ENCODE peak calls at places on chromosomes 4 and X, in eight cellular contexts. Q is neuronal stem cell, W is SK-N-SH, Z is HCT116, L is mesenchymal stem cell, U is A549, C is mammary epithelial cell, G is PC-3. A is an unnamed sample.

GRCh38 chrX:67780694-67781109 is 236.9 kb downstream of the AR start:
- DNase-seq in L (peak), G (peak), Q (no peak), Z (no peak), C (peak), W (no peak), U (no peak), A (peak)

GRCh38 chrX:130032552-130032951 is 50.1 kb downstream of the BCORL1 start:
- DNase-seq in C (no peak), L (no peak), Q (no peak), G (no peak), W (no peak), Z (no peak), U (no peak), A (no peak)

GRCh38 chr4:174222266-174222872 is 61.1 kb downstream of the FBXO8 start:
- DNase-seq in Z (peak), C (peak), W (no peak), G (peak), L (peak), U (no peak), Q (peak), A (peak)

GRCh38 chr4:8538703-8539567 is 41.3 kb upstream of the GPR78 start:
- DNase-seq in G (peak), L (peak), W (no peak), C (peak), Z (peak), Q (no peak), U (peak), A (peak)

GRCh38 chrX:109747681-109748080 is 14.6 kb upstream of the ACSL4 start:
- DNase-seq in L (no peak), W (no peak), U (no peak), Q (no peak), Z (no peak), G (no peak), C (no peak), A (no peak)

GRCh38 chr4:142202404-142203332 is 566.3 kb downstream of the IL15 start:
- DNase-seq in U (no peak), Z (no peak), L (no peak), G (no peak), C (no peak), Q (no peak), W (no peak), A (no peak)

GRCh38 chrX:122625821-122626220 is 558.3 kb upstream of the GRIA3 start:
- DNase-seq in L (peak), G (peak), W (no peak), Q (no peak), Z (no peak), U (no peak), C (peak), A (peak)

GRCh38 chr4:105345358-105345757 is 128.5 kb downstream of the PPA2 start:
- DNase-seq in U (no peak), Q (no peak), G (no peak), Z (no peak), L (no peak), C (no peak), W (no peak), A (no peak)

GRCh38 chr4:78517050-78517652 is 34.4 kb upstream of the ANXA3 start:
- DNase-seq in U (peak), L (peak), Q (peak), C (peak), G (peak), W (peak), Z (no peak), A (peak)

GRCh38 chrX:69067841-69068240 is 97.4 kb downstream of the PJA1 start:
- DNase-seq in Q (no peak), L (no peak), W (no peak), Z (no peak), G (no peak), U (no peak), C (no peak), A (no peak)

GRCh38 chr4:169121920-169122319 is 111.9 kb upstream of the CBR4 start:
- DNase-seq in G (peak), C (peak), W (no peak), L (no peak), Q (no peak), U (no peak), Z (no peak), A (no peak)

GRCh38 chrX:10486373-10486772 is 134.0 kb downstream of the MID1 start:
- DNase-seq in W (no peak), C (peak), G (peak), L (peak), U (no peak), Q (no peak), Z (no peak), A (peak)

GRCh38 chrX:130770615-130771014 is 132.4 kb downstream of the ENOX2 start:
- DNase-seq in G (peak), W (no peak), L (peak), Z (peak), C (peak), U (no peak), Q (no peak), A (peak)

GRCh38 chr4:147940144-147940543 is 208.3 kb downstream of the ARHGAP10 start:
- DNase-seq in Z (no peak), Q (no peak), L (no peak), C (no peak), U (no peak), W (peak), G (no peak), A (peak)

GRCh38 chr4:67091668-67092067 is 453.6 kb downstream of the CENPC start:
- DNase-seq in C (no peak), G (no peak), L (no peak), Q (no peak), Z (no peak), W (no peak), U (no peak), A (no peak)

GRCh38 chr4:77852892-77853495 is 9.6 kb upstream of the MRPL1 start:
- DNase-seq in L (no peak), C (no peak), G (no peak), W (no peak), Q (no peak), Z (no peak), U (no peak), A (no peak)

GRCh38 chr4:183330841-183331240 is 8.6 kb upstream of the CLDN24 start:
- DNase-seq in Q (no peak), U (no peak), W (no peak), L (no peak), C (no peak), Z (no peak), G (no peak), A (no peak)

GRCh38 chrX:107429090-107429489 is 20.4 kb upstream of the FRMPD3 start:
- DNase-seq in U (no peak), G (peak), Z (no peak), W (no peak), Q (no peak), C (no peak), L (peak), A (peak)

GRCh38 chr4:110196871-110197420 is 1.5 kb downstream of the ELOVL6 start:
- DNase-seq in L (no peak), Q (no peak), G (peak), U (peak), W (peak), Z (no peak), C (peak), A (no peak)

GRCh38 chr4:158657291-158657690 is 14.4 kb downstream of the C4orf46 start:
- DNase-seq in L (no peak), Z (no peak), C (no peak), Q (no peak), U (no peak), G (no peak), W (no peak), A (no peak)

GRCh38 chr4:148998719-148999118 is 556.5 kb upstream of the NR3C2 start:
- DNase-seq in L (peak), Z (peak), C (peak), W (peak), Q (peak), U (no peak), G (peak), A (peak)

GRCh38 chrX:154738013-154738738 is 12.7 kb downstream of the GAB3 start:
- DNase-seq in C (peak), G (peak), Z (no peak), W (no peak), Q (no peak), U (no peak), L (peak), A (peak)

GRCh38 chr4:108830509-108831244 is 67.8 kb upstream of the ETNPPL start:
- DNase-seq in L (peak), W (no peak), C (no peak), U (no peak), G (no peak), Z (no peak), Q (no peak), A (peak)

GRCh38 chr4:117560329-117560728 is 474.0 kb upstream of the NDST3 start:
- DNase-seq in W (no peak), C (peak), U (no peak), G (peak), Z (peak), L (peak), Q (no peak), A (peak)

GRCh38 chrX:120238947-120239346 is 11.7 kb upstream of the ZBTB33 start:
- DNase-seq in C (no peak), G (no peak), W (no peak), L (peak), U (no peak), Z (no peak), Q (no peak), A (no peak)

GRCh38 chrX:123884809-123885408 is 25.1 kb downstream of the XIAP start:
- DNase-seq in Z (no peak), U (peak), Q (peak), C (peak), L (peak), G (peak), W (peak), A (peak)

GRCh38 chrX:110384490-110384889 is 25.8 kb downstream of the RTL9 start:
- DNase-seq in Q (no peak), L (peak), W (no peak), G (peak), U (no peak), Z (peak), C (peak), A (no peak)

GRCh38 chr4:115723621-115724020 is 610.2 kb upstream of the NDST4 start:
- DNase-seq in U (no peak), Z (no peak), L (no peak), C (no peak), G (no peak), Q (no peak), W (no peak), A (no peak)

GRCh38 chr4:100780126-100780525 is 262.3 kb upstream of the EMCN start:
- DNase-seq in G (peak), Z (no peak), U (no peak), C (no peak), L (no peak), W (no peak), Q (no peak), A (no peak)

GRCh38 chr4:78922207-78922606 is 17.0 kb downstream of the PAQR3 start:
- DNase-seq in C (no peak), L (peak), U (no peak), Z (no peak), Q (no peak), W (no peak), G (no peak), A (peak)

GRCh38 chrX:149453911-149454820 is 50.9 kb downstream of the IDS start:
- DNase-seq in Z (no peak), G (no peak), L (no peak), U (no peak), W (no peak), C (peak), Q (no peak), A (no peak)

GRCh38 chr4:181897935-181898334 is 345.3 kb upstream of the TENM3 start:
- DNase-seq in U (no peak), Z (no peak), W (no peak), Q (no peak), L (no peak), C (peak), G (no peak), A (peak)

GRCh38 chr4:165158762-165159161 is 46.1 kb upstream of the TMEM192 start:
- DNase-seq in L (no peak), C (no peak), U (no peak), W (no peak), Z (no peak), Q (no peak), G (no peak), A (no peak)

GRCh38 chr4:66736593-66736992 is 808.7 kb downstream of the CENPC start:
- DNase-seq in L (no peak), Z (no peak), W (no peak), C (peak), G (no peak), Q (peak), U (no peak), A (no peak)

GRCh38 chr4:169383724-169384123 is 113.0 kb upstream of the SH3RF1 start:
- DNase-seq in L (peak), Z (no peak), Q (no peak), G (peak), U (peak), W (no peak), C (peak), A (peak)

GRCh38 chr4:1793496-1793840 is 375 bp downstream of the FGFR3 start:
- DNase-seq in G (peak), C (no peak), L (peak), W (peak), Q (no peak), Z (no peak), U (peak), A (peak)

DNA sequence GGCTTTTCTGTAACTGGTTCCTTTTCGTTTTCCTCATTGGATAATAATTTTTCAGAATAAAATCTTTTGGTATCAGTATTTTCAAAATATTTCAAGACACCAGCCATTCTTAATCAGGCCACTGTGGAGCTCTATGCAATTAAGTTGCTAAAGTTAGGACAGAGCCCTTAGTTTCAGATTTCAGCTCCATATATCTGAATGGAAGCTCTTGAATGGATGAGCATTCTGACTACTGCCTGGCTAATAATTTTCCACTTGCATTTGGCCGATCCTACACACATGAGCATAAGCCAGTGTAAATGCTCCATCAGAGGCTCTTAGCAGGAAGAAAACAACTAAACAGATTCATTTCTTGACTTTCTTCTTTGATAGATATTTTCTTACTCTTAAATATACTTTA is 157.6 kb downstream of the CHIC2 start:
- DNase-seq in G (no peak), L (no peak), W (no peak), Z (no peak), C (no peak), U (no peak), Q (no peak), A (peak)
- H3K4me2 ChIP-seq in G (no peak), L (no peak), W (no peak), Z (no peak), C (no peak), U (no peak), Q (no peak), A (peak)

DNA sequence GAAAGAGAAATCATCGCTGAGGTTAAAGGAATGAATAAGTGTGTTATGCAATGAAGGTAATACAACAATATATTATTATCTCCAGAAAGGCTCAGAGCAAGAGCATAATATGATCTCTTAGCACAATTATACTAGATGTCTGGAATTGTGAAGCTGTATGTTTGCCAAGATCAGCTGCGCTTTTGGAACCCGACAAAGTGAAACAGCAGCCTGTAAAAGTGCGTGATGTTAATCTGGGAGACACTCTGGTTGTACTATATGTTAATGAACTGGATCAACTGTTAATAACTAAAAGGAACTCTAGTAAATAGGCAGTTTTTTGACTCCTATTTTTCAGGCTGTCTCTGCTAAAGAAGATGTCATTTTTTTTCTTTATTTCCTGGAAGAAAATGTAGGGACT is 50.1 kb downstream of the UGT2B28 start:
- DNase-seq in W (no peak), C (no peak), U (no peak), Z (no peak), L (no peak), G (no peak), Q (no peak), A (no peak)
- H3K4me2 ChIP-seq in W (no peak), C (no peak), U (no peak), Z (no peak), L (no peak), G (peak), Q (no peak), A (no peak)

GRCh38 chrX:46953597-46953996 is 41.4 kb downstream of the JADE3 start:
- DNase-seq in C (no peak), L (peak), Z (no peak), G (no peak), W (no peak), U (no peak), Q (peak), A (peak)

GRCh38 chrX:46957299-46957698 is 45.1 kb downstream of the JADE3 start:
- DNase-seq in G (peak), Z (no peak), U (no peak), C (no peak), Q (no peak), W (no peak), L (no peak), A (no peak)

GRCh38 chrX:46959101-46959500 is 46.9 kb downstream of the JADE3 start:
- DNase-seq in W (no peak), Q (no peak), C (peak), Z (no peak), L (no peak), U (no peak), G (no peak), A (no peak)

GRCh38 chrX:46954716-46955115 is 42.5 kb downstream of the JADE3 start:
- DNase-seq in L (no peak), Q (no peak), C (no peak), Z (no peak), G (no peak), U (no peak), W (no peak), A (no peak)

GRCh38 chrX:46953137-46953527 is 40.9 kb downstream of the JADE3 start:
- DNase-seq in G (no peak), C (no peak), L (no peak), Z (no peak), U (no peak), Q (no peak), W (no peak), A (no peak)
- H3K4me2 ChIP-seq in G (no peak), C (no peak), L (no peak), Z (no peak), U (peak), Q (no peak), W (no peak), A (peak)

GRCh38 chr4:140661550-140661949 is 92.8 kb upstream of the UCP1 start:
- DNase-seq in L (no peak), Q (no peak), C (no peak), U (no peak), Z (no peak), W (no peak), G (no peak), A (no peak)
- H3K4me2 ChIP-seq in L (no peak), Q (no peak), C (no peak), U (no peak), Z (no peak), W (no peak), G (no peak), A (no peak)

GRCh38 chrX:41857670-41858069 is 65.7 kb downstream of the CASK start:
- DNase-seq in G (no peak), U (no peak), Z (no peak), L (no peak), C (no peak), W (no peak), Q (no peak), A (no peak)

GRCh38 chrX:41858161-41858775 is 65.1 kb downstream of the CASK start:
- DNase-seq in Z (no peak), G (no peak), Q (no peak), W (no peak), U (no peak), L (no peak), C (no peak), A (no peak)

GRCh38 chrX:41868392-41868977 is 54.9 kb downstream of the CASK start:
- DNase-seq in L (no peak), C (no peak), Q (no peak), G (no peak), W (no peak), Z (no peak), U (no peak), A (no peak)

GRCh38 chrX:41862562-41863184 is 60.7 kb downstream of the CASK start:
- DNase-seq in C (no peak), Z (no peak), U (no peak), G (no peak), W (no peak), L (no peak), Q (no peak), A (no peak)

GRCh38 chrX:41863343-41864203 is 59.8 kb downstream of the CASK start:
- DNase-seq in G (peak), Z (no peak), W (no peak), U (no peak), L (no peak), C (no peak), Q (no peak), A (no peak)
- H3K4me2 ChIP-seq in G (no peak), Z (no peak), W (no peak), U (no peak), L (no peak), C (no peak), Q (no peak), A (no peak)

GRCh38 chr4:88953400-88953799 is 103.6 kb downstream of the FAM13A start:
- DNase-seq in G (no peak), Z (no peak), L (no peak), U (no peak), C (no peak), W (no peak), Q (no peak), A (peak)
- H3K4me2 ChIP-seq in G (no peak), Z (no peak), L (no peak), U (no peak), C (no peak), W (no peak), Q (no peak), A (no peak)

DNA sequence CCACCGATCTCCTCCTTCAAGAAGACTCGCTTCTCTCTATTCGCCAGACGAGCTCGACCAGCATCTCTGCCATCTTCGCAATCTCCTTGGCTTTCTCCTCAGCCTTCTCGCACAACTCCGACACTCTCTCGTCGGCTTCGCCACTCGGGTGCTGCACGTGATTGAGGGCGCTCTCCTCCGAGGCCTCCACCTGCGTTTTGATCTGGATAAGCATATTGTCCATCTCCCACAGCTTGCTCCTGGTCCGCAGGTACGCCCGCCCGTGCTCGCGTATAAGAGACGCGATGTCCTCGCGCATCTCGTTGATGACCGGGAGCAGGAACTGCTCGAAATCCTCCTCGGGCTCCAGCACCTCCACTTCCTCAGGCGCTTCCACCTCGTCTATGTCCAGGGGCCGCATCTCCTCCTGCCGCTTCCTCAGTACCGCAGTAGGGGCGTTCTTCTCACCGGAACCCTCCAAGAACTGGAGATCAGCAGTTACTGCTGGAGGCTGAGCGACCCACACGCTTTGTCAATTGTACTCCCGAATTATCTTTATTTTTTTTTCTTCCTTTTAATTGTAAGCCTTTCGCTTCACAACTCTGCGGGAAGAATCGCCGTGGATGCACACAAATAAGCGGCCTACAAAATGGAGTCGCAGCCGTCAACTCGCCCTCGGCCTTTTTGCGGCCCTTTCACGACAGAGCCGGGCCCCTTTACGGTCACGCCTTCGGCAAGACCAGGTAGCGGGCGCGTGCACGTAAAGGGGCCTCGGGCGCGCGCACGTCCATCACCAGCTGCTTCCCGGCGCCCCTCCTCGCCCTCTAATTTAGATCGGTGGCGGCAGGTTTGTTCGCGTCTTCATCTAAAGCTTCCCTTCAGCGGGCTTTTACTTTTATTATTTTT is at the start of gene MRFAP1L1:
- DNase-seq in C (peak), U (peak), G (peak), W (peak), Z (peak), Q (peak), L (peak), A (peak)
- H3K4me2 ChIP-seq in C (peak), U (peak), G (peak), W (peak), Z (peak), Q (peak), L (peak), A (peak)